ENCODE peak calls at places on chromosomes 13 and 19, in nine cellular contexts. E is CD4-positive, alpha-beta T cell; T is tibial nerve; Y is upper lobe of left lung; D is AG04450; X is mammary epithelial cell; V is dorsolateral prefrontal cortex; P is esophagus muscularis mucosa; K is Panc1. Q is an unnamed sample.

GRCh38 chr19:42207767-42208259 is 9.7 kb downstream of the DEDD2 start:
- DNase-seq in K (no peak), Y (no peak), X (peak; percentile 76), P (no peak), D (peak; percentile 49), V (no peak), E (no peak), T (no peak), Q (peak; percentile 45)

GRCh38 chr13:29523199-29523931 is 72.1 kb downstream of the SLC7A1 start:
- DNase-seq in P (no peak), T (peak; percentile 47), E (no peak), Y (no peak), V (no peak), K (no peak), X (no peak), D (no peak), Q (no peak)

GRCh38 chr13:112056739-112057433 is 10.1 kb upstream of the SOX1 start:
- DNase-seq in P (no peak), D (no peak), X (no peak), Y (peak; percentile 80), T (no peak), V (no peak), E (no peak), K (no peak), Q (no peak)

GRCh38 chr13:92761710-92762109 is 464.9 kb upstream of the GPC6 start:
- DNase-seq in T (no peak), X (no peak), D (no peak), P (no peak), K (no peak), E (no peak), V (no peak), Y (no peak), Q (no peak)

GRCh38 chr19:46537136-46538097 is 41.8 kb upstream of the PNMA8B start:
- DNase-seq in P (no peak), V (peak; percentile 62), X (peak; percentile 17), Y (no peak), D (no peak), E (peak; percentile 78), K (no peak), T (peak; percentile 44), Q (no peak)

GRCh38 chr19:30667746-30668145 is 295.6 kb downstream of the ZNF536 start:
- DNase-seq in D (no peak), X (no peak), K (no peak), E (no peak), P (no peak), V (no peak), T (no peak), Y (no peak), Q (no peak)

GRCh38 chr13:27613623-27614022 is 6.7 kb downstream of the LNX2 start:
- DNase-seq in Y (no peak), V (no peak), K (no peak), D (no peak), P (no peak), E (no peak), T (no peak), X (no peak), Q (no peak)

GRCh38 chr13:97259787-97260641 is 37.9 kb downstream of the MBNL2 start:
- DNase-seq in X (no peak), P (no peak), Y (no peak), D (no peak), E (no peak), T (no peak), K (no peak), V (no peak), Q (no peak)

GRCh38 chr19:6531163-6531955 is 533 bp downstream of the TNFSF9 start:
- DNase-seq in E (no peak), T (no peak), K (no peak), Y (no peak), P (no peak), D (no peak), V (no peak), X (no peak), Q (no peak)

GRCh38 chr19:38004505-38005223 is 97.7 kb downstream of the SIPA1L3 start:
- DNase-seq in V (peak; percentile 96), K (peak; percentile 58), X (peak; percentile 95), E (no peak), Y (no peak), D (peak; percentile 91), T (peak; percentile 74), P (peak; percentile 95), Q (peak; percentile 84)

GRCh38 chr13:34942732-34943674 is 933 bp downstream of the NBEA start:
- DNase-seq in D (no peak), P (no peak), E (no peak), V (no peak), X (no peak), T (no peak), K (no peak), Y (peak; percentile 88), Q (no peak)

GRCh38 chr19:55145241-55145640 is 3.8 kb downstream of the TNNT1 start:
- DNase-seq in P (no peak), V (no peak), E (no peak), K (no peak), T (no peak), X (no peak), D (no peak), Y (no peak), Q (no peak)
- H3K27ac ChIP-seq in P (no peak overlapping the region), V (no peak overlapping the region), E (no peak overlapping the region), K (no peak overlapping the region), T (no peak overlapping the region), X (no peak overlapping the region), D (no peak overlapping the region), Y (no peak overlapping the region), Q (no peak overlapping the region)

GRCh38 chr13:36084131-36084530 is 47.1 kb downstream of the DCLK1 start:
- DNase-seq in K (no peak), Y (no peak), V (no peak), E (no peak), T (no peak), P (no peak), D (no peak), X (no peak), Q (no peak)
- H3K27ac ChIP-seq in K (no peak overlapping the region), Y (no peak overlapping the region), V (no peak overlapping the region), E (no peak overlapping the region), T (no peak overlapping the region), P (no peak overlapping the region), D (no peak overlapping the region), X (no peak overlapping the region), Q (no peak overlapping the region)

GRCh38 chr19:47729799-47730520 is 15.4 kb upstream of the NOP53 start:
- DNase-seq in Y (peak; percentile 95), K (no peak), V (no peak), T (peak; percentile 63), X (peak; percentile 52), E (no peak), P (no peak), D (no peak), Q (no peak)

GRCh38 chr19:47723573-47723923 is 10.3 kb downstream of the EHD2 start:
- DNase-seq in D (no peak), P (no peak), E (no peak), X (peak; percentile 77), T (no peak), K (no peak), V (no peak), Y (no peak), Q (peak; percentile 60)

GRCh38 chr19:47729468-47729798 is 15.9 kb upstream of the NOP53 start:
- DNase-seq in Y (peak; percentile 69), E (no peak), V (no peak), D (no peak), T (peak; percentile 46), X (peak; percentile 95), P (no peak), K (peak; percentile 51), Q (peak; percentile 78)

GRCh38 chr19:47725759-47726401 is 12.7 kb downstream of the EHD2 start:
- DNase-seq in D (no peak), P (no peak), Y (peak; percentile 93), E (no peak), T (no peak), V (no peak), X (peak; percentile 93), K (no peak), Q (peak; percentile 84)

DNA sequence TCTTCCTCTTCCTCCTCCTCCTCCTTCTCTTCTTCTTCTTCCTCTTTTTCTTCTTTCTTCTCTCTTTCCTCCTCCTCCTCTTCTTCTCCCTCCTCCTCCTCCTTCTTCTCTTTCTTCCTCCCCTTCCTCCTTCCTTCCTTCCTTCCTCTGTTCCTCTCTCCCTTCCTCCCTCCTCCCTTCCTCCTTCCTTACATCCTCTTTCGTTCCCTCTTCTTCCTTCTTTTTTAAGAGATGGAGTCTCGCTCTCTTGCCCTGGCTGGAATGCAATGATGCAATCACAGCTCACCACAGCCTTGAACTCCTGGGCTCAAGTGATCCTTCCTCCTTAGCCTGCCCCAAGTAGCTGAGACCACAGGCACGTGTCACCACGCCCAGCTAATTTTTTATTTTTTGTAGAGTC is 13.2 kb downstream of the EHD2 start:
- DNase-seq in K (no peak), Y (no peak), T (no peak), D (no peak), X (no peak), V (no peak), P (no peak), E (no peak), Q (no peak)
- H3K27ac ChIP-seq in K (no peak overlapping the region), Y (peak overlapping the region; percentile 90), T (peak overlapping the region; percentile 7), D (no peak overlapping the region), X (peak overlapping the region; percentile 50), V (no peak overlapping the region), P (peak overlapping the region; percentile 83), E (no peak overlapping the region), Q (peak overlapping the region; percentile 95)

GRCh38 chr19:7638802-7639465 is 2.0 kb downstream of the STXBP2 start:
- DNase-seq in X (no peak), V (no peak), Y (no peak), K (no peak), T (no peak), P (no peak), E (no peak), D (no peak), Q (no peak)

GRCh38 chr19:7637374-7638256 is 705 bp downstream of the STXBP2 start:
- DNase-seq in V (no peak), P (no peak), X (peak; percentile 8), T (no peak), K (no peak), Y (peak; percentile 85), E (no peak), D (no peak), Q (no peak)

GRCh38 chr19:7636317-7636690 is 606 bp upstream of the STXBP2 start:
- DNase-seq in D (no peak), Y (no peak), X (no peak), T (no peak), K (no peak), P (no peak), E (no peak), V (no peak), Q (no peak)

GRCh38 chr19:7635670-7636069 is 1.2 kb upstream of the STXBP2 start:
- DNase-seq in D (no peak), E (no peak), T (no peak), K (no peak), X (no peak), P (no peak), Y (no peak), V (no peak), Q (no peak)

DNA sequence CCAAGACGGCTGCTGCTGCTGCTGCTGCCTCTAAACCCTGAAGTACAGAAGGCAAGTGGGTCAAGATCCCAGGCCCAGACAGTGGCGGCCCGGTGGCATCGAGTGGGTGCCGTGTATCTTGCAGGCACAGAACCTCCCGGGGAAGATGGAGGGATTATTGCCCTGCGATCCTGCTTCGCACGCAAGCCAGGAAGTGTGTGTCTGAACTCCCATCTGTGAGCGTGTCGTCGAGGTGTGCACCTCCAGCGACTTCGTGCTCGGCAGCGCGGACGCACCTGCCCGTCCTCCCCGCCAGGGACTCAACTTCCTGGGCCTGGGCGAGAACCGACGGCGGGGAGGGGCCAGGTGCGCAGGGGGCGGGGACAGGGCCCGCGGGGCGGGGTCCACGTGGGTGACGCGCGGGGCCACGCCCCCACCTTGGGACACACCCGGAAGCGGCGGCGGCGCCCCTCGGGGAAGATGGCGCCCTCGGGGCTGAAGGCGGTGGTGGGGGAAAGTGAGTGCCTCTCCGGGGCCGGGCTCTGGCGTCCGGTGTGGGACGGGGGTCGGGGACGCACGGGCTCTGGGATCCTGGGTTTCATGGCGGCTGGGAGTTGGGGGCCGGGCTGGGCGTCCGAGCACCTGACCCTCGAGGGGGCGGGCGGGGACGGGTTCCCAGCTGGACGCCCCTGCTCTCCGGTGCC is at the start of gene STXBP2:
- DNase-seq in K (no peak), X (peak; percentile 73), V (no peak), P (no peak), Y (peak; percentile 98), E (peak; percentile 96), D (no peak), T (no peak), Q (no peak)
- H3K27ac ChIP-seq in K (peak within 1 kb of the TSS; percentile 73), X (peak within 1 kb of the TSS; percentile 27), V (no peak within 1 kb of the TSS), P (no peak within 1 kb of the TSS), Y (peak within 1 kb of the TSS; percentile 95), E (peak within 1 kb of the TSS; percentile 76), D (no peak within 1 kb of the TSS), T (peak within 1 kb of the TSS; percentile 83), Q (peak within 1 kb of the TSS; percentile 49)

Q was measured in epithelial cell of prostate.